ENCODE peak calls at places on chromosomes 2 and 18, in seven cellular contexts. O is RWPE2, D is BE2C, H is PC-3, K is transverse colon, Y is kidney, M is cardiac muscle cell. J is an unnamed sample. For H3K4me1, the result is how much of the 10 kb centered on the place peaks cover.

GRCh38 chr2:177530513-177531039 is 138.0 kb downstream of the AGPS start:
- DNase-seq in O (no peak), H (no peak), K (no peak), M (no peak), D (peak), Y (no peak), J (no peak)

GRCh38 chr2:221571108-221571390 is 1.1 kb downstream of the EPHA4 start:
- DNase-seq in O (no peak), D (no peak), K (peak), H (no peak), Y (peak), M (peak), J (no peak)

GRCh38 chr18:77116201-77117080 is 16.1 kb downstream of the MBP start:
- DNase-seq in Y (peak), M (no peak), K (no peak), H (no peak), D (no peak), O (no peak), J (no peak)

GRCh38 chr2:18896106-18896505 is 306.7 kb upstream of the NT5C1B start:
- DNase-seq in M (peak), O (no peak), H (no peak), D (no peak), Y (no peak), K (no peak), J (no peak)

GRCh38 chr2:7392076-7392787 is 475.0 kb downstream of the RNF144A start:
- DNase-seq in M (no peak), O (no peak), K (no peak), Y (no peak), D (no peak), H (peak), J (no peak)

GRCh38 chr2:45921921-45922320 is 270.4 kb downstream of the PRKCE start:
- DNase-seq in O (no peak), H (no peak), K (no peak), M (no peak), Y (no peak), D (no peak), J (no peak)

GRCh38 chr2:119689218-119689617 is 10.2 kb downstream of the TMEM177 start:
- DNase-seq in H (no peak), O (no peak), D (no peak), M (no peak), Y (no peak), K (no peak), J (no peak)

GRCh38 chr2:214542866-214543265 is 132.0 kb downstream of the VWC2L start:
- DNase-seq in D (no peak), H (peak), M (no peak), K (no peak), O (no peak), Y (no peak), J (no peak)

GRCh38 chr2:144924827-144925226 is 404.9 kb upstream of the ZEB2 start:
- DNase-seq in K (no peak), M (no peak), H (peak), D (no peak), Y (no peak), O (no peak), J (no peak)

GRCh38 chr2:8412586-8412985 is 269.3 kb upstream of the ID2 start:
- DNase-seq in D (no peak), M (peak), O (no peak), H (no peak), K (no peak), Y (no peak), J (peak)

GRCh38 chr2:96260404-96261260 is 5.2 kb downstream of the TMEM127 start:
- DNase-seq in D (peak), H (peak), Y (no peak), M (peak), K (peak), O (no peak), J (peak)

GRCh38 chr2:112268547-112268946 is 6.8 kb upstream of the ZC3H6 start:
- DNase-seq in D (no peak), Y (no peak), H (no peak), M (no peak), K (no peak), O (no peak), J (no peak)

GRCh38 chr2:186732843-186733242 is 39.0 kb downstream of the FAM171B start:
- DNase-seq in D (no peak), O (no peak), M (no peak), K (no peak), Y (no peak), H (no peak), J (no peak)

GRCh38 chr18:48777026-48777736 is 173.6 kb downstream of the SMAD7 start:
- DNase-seq in H (peak), D (peak), K (peak), Y (peak), M (peak), O (no peak), J (peak)

GRCh38 chr18:8406486-8407250 is 202.6 kb upstream of the RAB12 start:
- DNase-seq in K (no peak), H (no peak), Y (no peak), M (peak), O (no peak), D (no peak), J (no peak)

GRCh38 chr2:69798466-69798908 is 31.0 kb upstream of the GMCL1 start:
- DNase-seq in O (no peak), D (no peak), M (no peak), Y (no peak), K (peak), H (no peak), J (no peak)

GRCh38 chr2:45009303-45009927 is at the start of gene SIX2:
- DNase-seq in H (peak), M (peak), D (peak), Y (peak), K (peak), O (peak), J (peak)

GRCh38 chr2:170713280-170714155 is 1.6 kb upstream of the SP5 start:
- DNase-seq in M (no peak), H (no peak), O (peak), D (no peak), Y (peak), K (peak), J (peak)

GRCh38 chr18:3126457-3127097 is 93.2 kb downstream of the MYOM1 start:
- DNase-seq in Y (no peak), D (no peak), K (no peak), O (no peak), M (no peak), H (no peak), J (no peak)

GRCh38 chr2:146821836-146822316 is 1023.0 kb upstream of the ACVR2A start:
- DNase-seq in K (no peak), O (no peak), M (peak), H (peak), D (no peak), Y (no peak), J (no peak)

GRCh38 chr2:127586746-127587295 is 51.3 kb downstream of the MYO7B start:
- DNase-seq in O (no peak), H (no peak), M (no peak), K (no peak), Y (no peak), D (no peak), J (no peak)

GRCh38 chr2:151030663-151031230 is 230.9 kb downstream of the RBM43 start:
- DNase-seq in H (no peak), Y (no peak), O (no peak), K (no peak), M (no peak), D (no peak), J (no peak)

GRCh38 chr2:219169950-219170654 is at the start of gene SLC23A3:
- DNase-seq in M (no peak), K (peak), H (no peak), D (no peak), O (no peak), Y (no peak), J (no peak)

GRCh38 chr2:227180286-227180685 is 15.9 kb downstream of the COL4A3 start:
- DNase-seq in O (no peak), H (no peak), M (no peak), D (no peak), Y (peak), K (no peak), J (no peak)

GRCh38 chr2:42962521-42962953 is 170.2 kb upstream of the HAAO start:
- DNase-seq in D (no peak), H (no peak), M (peak), K (no peak), Y (peak), O (no peak), J (no peak)

GRCh38 chr2:101463885-101464653 is 10.8 kb downstream of the RFX8 start:
- DNase-seq in K (no peak), M (peak), D (no peak), O (no peak), H (peak), Y (no peak), J (no peak)
- H3K4me1 ChIP-seq in K (under half), M (under half), D (under half), O (under half), H (under half), Y (under half), J (under half)

GRCh38 chr2:117786520-117786919 is 28.0 kb upstream of the DDX18 start:
- DNase-seq in H (no peak), M (no peak), O (no peak), D (no peak), K (no peak), Y (no peak), J (no peak)

GRCh38 chr2:117789505-117789904 is 25.0 kb upstream of the DDX18 start:
- DNase-seq in K (no peak), M (no peak), O (no peak), D (no peak), H (no peak), Y (no peak), J (no peak)

GRCh38 chr2:117785740-117786139 is 28.8 kb upstream of the DDX18 start:
- DNase-seq in Y (no peak), D (peak), K (peak), O (no peak), M (peak), H (peak), J (peak)
- TF ChIP-seq CTCF in Y (peak), D (peak), K (peak), O (peak), M (peak), H (peak), J (peak)

DNA sequence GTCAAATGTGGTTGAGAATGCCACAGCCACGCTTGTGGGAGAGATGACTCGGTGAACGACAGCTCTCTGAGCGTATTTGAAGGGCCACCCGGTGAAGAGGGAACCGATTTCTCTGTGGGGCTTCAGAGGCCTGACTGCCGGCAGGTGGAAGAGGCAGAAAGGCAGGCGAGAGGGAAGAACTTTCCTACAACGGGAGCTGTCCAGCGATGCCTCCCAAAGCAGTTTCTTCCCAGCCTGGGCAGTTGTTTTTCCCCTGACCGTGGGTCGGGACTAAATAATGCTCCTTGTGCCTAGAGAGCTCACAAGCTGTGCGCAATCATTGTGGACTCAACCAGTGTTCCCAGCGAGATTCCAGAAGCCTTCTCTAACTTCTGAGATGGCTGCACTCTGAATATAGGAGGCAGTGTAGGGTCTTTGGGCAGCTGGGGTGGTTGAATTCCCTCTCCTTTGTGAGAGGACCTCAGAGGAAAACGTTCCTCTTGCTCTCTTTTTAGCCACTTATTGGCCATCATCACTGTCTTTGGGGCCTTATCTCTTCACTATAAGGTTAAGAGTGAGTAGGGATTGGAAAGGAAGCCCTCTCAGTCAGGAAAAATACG is 702 bp downstream of the SEC11C start:
- DNase-seq in O (no peak), D (no peak), Y (no peak), K (peak), M (peak), H (peak), J (peak)
- H3K4me1 ChIP-seq in O (under half), D (under half), Y (under half), K (under half), M (under half), H (under half), J (under half)

GRCh38 chr2:235112365-235112764 is 160.5 kb downstream of the SH3BP4 start:
- DNase-seq in K (no peak), Y (no peak), H (no peak), M (no peak), D (no peak), O (no peak), J (no peak)

GRCh38 chr2:235105821-235106359 is 154.1 kb downstream of the SH3BP4 start:
- DNase-seq in M (peak), H (no peak), Y (no peak), K (no peak), O (no peak), D (no peak), J (no peak)

GRCh38 chr2:235107640-235107951 is 155.8 kb downstream of the SH3BP4 start:
- DNase-seq in O (no peak), Y (no peak), M (no peak), H (no peak), D (no peak), K (no peak), J (no peak)

GRCh38 chr2:235102987-235103386 is 151.2 kb downstream of the SH3BP4 start:
- DNase-seq in H (no peak), O (no peak), D (no peak), Y (no peak), M (no peak), K (no peak), J (no peak)

GRCh38 chr2:235106874-235107639 is 155.2 kb downstream of the SH3BP4 start:
- DNase-seq in H (peak), D (peak), K (peak), M (peak), Y (no peak), O (no peak), J (peak)
- TF ChIP-seq CTCF in H (peak), D (peak), K (peak), M (peak), Y (peak), O (peak), J (peak)

DNA sequence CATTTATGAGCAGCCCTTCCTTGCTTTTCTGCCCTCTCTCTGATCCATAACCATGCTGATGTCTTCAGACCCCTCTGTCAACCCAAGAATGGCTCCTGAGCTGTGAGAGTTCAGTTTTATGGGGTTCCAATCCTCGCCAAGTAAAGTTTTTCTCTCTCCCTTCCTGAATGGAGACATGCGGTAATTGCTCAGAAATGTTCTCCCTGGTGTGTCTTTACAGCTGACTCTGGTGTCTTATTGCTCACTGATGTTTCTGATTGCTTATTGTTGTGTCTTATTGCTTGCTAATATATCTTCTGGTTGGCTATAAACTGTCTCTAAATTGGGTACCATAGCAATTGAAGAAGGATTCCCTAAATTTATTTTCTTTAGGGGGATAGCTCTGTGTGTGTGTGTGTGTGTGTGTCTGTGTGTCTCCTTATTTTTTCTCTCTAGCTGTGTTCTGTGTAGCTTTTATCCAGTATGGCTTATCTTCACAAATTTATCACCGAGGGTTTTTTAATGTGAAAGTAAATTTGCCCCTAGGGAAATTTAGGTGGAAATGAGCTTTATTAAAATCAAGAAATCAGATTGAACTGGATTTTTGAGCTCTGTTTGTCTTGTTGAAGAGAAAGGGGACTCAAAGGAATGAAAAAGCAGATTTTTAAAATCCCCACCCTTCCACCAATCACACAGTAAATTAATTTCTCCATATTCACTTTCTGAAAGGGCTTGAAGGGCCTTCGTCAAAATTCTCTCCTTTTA is 19.5 kb downstream of the MGAT5 start:
- DNase-seq in M (no peak), D (no peak), K (no peak), Y (no peak), H (no peak), O (no peak), J (no peak)
- H3K4me1 ChIP-seq in M (under half), D (under half), K (under half), Y (under half), H (under half), O (under half), J (under half)

J was measured in body of pancreas.